ENCODE peak calls at places on chromosomes 11 and 22, in ten cellular contexts. One of them, this sample, is unnamed.

GRCh38 chr11:134539285-134539684 is 127.2 kb upstream of the B3GAT1 start:
- DNase-seq in natural killer cell: no peak
- DNase-seq in IMR-90: no peak
- DNase-seq in HTR-8/SVneo: no peak
- DNase-seq in OCI-LY7: no peak
- DNase-seq in AG04450: no peak
- DNase-seq in stimulated activated CD4-positive, alpha-beta T cell treated with anti-CD3 and anti-CD28 coated beads, Interleukin-1b, Interleukin-23, amount 100 ng/mL, for 24 hours: no peak
- DNase-seq in activated gamma-delta T cell treated with Interleukin-2 at 50 U/mL for 16 hours: no peak
- DNase-seq in dermis microvascular lymphatic vessel endothelial cell: no peak
- DNase-seq in cardiac fibroblast: no peak
- DNase-seq in this sample: no peak

GRCh38 chr11:2221591-2221990 is 48.8 kb downstream of the ASCL2 start:
- DNase-seq in natural killer cell: no peak
- DNase-seq in IMR-90: no peak
- DNase-seq in HTR-8/SVneo: no peak
- DNase-seq in OCI-LY7: no peak
- DNase-seq in AG04450: no peak
- DNase-seq in stimulated activated CD4-positive, alpha-beta T cell treated with anti-CD3 and anti-CD28 coated beads, Interleukin-1b, Interleukin-23, amount 100 ng/mL, for 24 hours: no peak
- DNase-seq in activated gamma-delta T cell treated with Interleukin-2 at 50 U/mL for 16 hours: no peak
- DNase-seq in dermis microvascular lymphatic vessel endothelial cell: no peak
- DNase-seq in cardiac fibroblast: no peak
- DNase-seq in this sample: no peak

GRCh38 chr11:68309621-68310185 is 2.7 kb upstream of the LRP5 start:
- DNase-seq in natural killer cell: no peak
- DNase-seq in IMR-90: peak; percentile 9
- DNase-seq in HTR-8/SVneo: no peak
- DNase-seq in OCI-LY7: no peak
- DNase-seq in AG04450: no peak
- DNase-seq in stimulated activated CD4-positive, alpha-beta T cell treated with anti-CD3 and anti-CD28 coated beads, Interleukin-1b, Interleukin-23, amount 100 ng/mL, for 24 hours: no peak
- DNase-seq in activated gamma-delta T cell treated with Interleukin-2 at 50 U/mL for 16 hours: no peak
- DNase-seq in dermis microvascular lymphatic vessel endothelial cell: no peak
- DNase-seq in cardiac fibroblast: no peak
- DNase-seq in this sample: no peak

GRCh38 chr11:59918494-59918893 is 19.7 kb upstream of the OOSP1 start:
- DNase-seq in natural killer cell: no peak
- DNase-seq in IMR-90: no peak
- DNase-seq in HTR-8/SVneo: no peak
- DNase-seq in OCI-LY7: no peak
- DNase-seq in AG04450: no peak
- DNase-seq in stimulated activated CD4-positive, alpha-beta T cell treated with anti-CD3 and anti-CD28 coated beads, Interleukin-1b, Interleukin-23, amount 100 ng/mL, for 24 hours: no peak
- DNase-seq in activated gamma-delta T cell treated with Interleukin-2 at 50 U/mL for 16 hours: no peak
- DNase-seq in dermis microvascular lymphatic vessel endothelial cell: no peak
- DNase-seq in cardiac fibroblast: peak; percentile 61
- DNase-seq in this sample: no peak

GRCh38 chr11:79200398-79201070 is 240.3 kb downstream of the TENM4 start:
- DNase-seq in natural killer cell: no peak
- DNase-seq in IMR-90: no peak
- DNase-seq in HTR-8/SVneo: no peak
- DNase-seq in OCI-LY7: no peak
- DNase-seq in AG04450: no peak
- DNase-seq in stimulated activated CD4-positive, alpha-beta T cell treated with anti-CD3 and anti-CD28 coated beads, Interleukin-1b, Interleukin-23, amount 100 ng/mL, for 24 hours: no peak
- DNase-seq in activated gamma-delta T cell treated with Interleukin-2 at 50 U/mL for 16 hours: no peak
- DNase-seq in dermis microvascular lymphatic vessel endothelial cell: no peak
- DNase-seq in cardiac fibroblast: no peak
- DNase-seq in this sample: no peak

GRCh38 chr11:26134053-26134452 is 197.9 kb upstream of the ANO3 start:
- DNase-seq in natural killer cell: no peak
- DNase-seq in IMR-90: no peak
- DNase-seq in HTR-8/SVneo: no peak
- DNase-seq in OCI-LY7: peak; percentile 27
- DNase-seq in AG04450: no peak
- DNase-seq in stimulated activated CD4-positive, alpha-beta T cell treated with anti-CD3 and anti-CD28 coated beads, Interleukin-1b, Interleukin-23, amount 100 ng/mL, for 24 hours: no peak
- DNase-seq in activated gamma-delta T cell treated with Interleukin-2 at 50 U/mL for 16 hours: no peak
- DNase-seq in dermis microvascular lymphatic vessel endothelial cell: no peak
- DNase-seq in cardiac fibroblast: no peak
- DNase-seq in this sample: no peak

GRCh38 chr11:65590240-65590738 is 5.3 kb downstream of the KCNK7 start:
- DNase-seq in natural killer cell: no peak
- DNase-seq in IMR-90: peak; percentile 62
- DNase-seq in HTR-8/SVneo: no peak
- DNase-seq in OCI-LY7: no peak
- DNase-seq in AG04450: peak; percentile 57
- DNase-seq in stimulated activated CD4-positive, alpha-beta T cell treated with anti-CD3 and anti-CD28 coated beads, Interleukin-1b, Interleukin-23, amount 100 ng/mL, for 24 hours: no peak
- DNase-seq in activated gamma-delta T cell treated with Interleukin-2 at 50 U/mL for 16 hours: no peak
- DNase-seq in dermis microvascular lymphatic vessel endothelial cell: no peak
- DNase-seq in cardiac fibroblast: peak; percentile 31
- DNase-seq in this sample: no peak

GRCh38 chr11:18457435-18457834 is 1.8 kb downstream of the LDHAL6A start:
- DNase-seq in natural killer cell: no peak
- DNase-seq in IMR-90: no peak
- DNase-seq in HTR-8/SVneo: peak; percentile 7
- DNase-seq in OCI-LY7: no peak
- DNase-seq in AG04450: no peak
- DNase-seq in stimulated activated CD4-positive, alpha-beta T cell treated with anti-CD3 and anti-CD28 coated beads, Interleukin-1b, Interleukin-23, amount 100 ng/mL, for 24 hours: no peak
- DNase-seq in activated gamma-delta T cell treated with Interleukin-2 at 50 U/mL for 16 hours: no peak
- DNase-seq in dermis microvascular lymphatic vessel endothelial cell: peak; percentile 92
- DNase-seq in cardiac fibroblast: peak; percentile 29
- DNase-seq in this sample: peak; percentile 27

GRCh38 chr11:45343988-45344387 is 57.8 kb upstream of the SYT13 start:
- DNase-seq in natural killer cell: no peak
- DNase-seq in IMR-90: no peak
- DNase-seq in HTR-8/SVneo: no peak
- DNase-seq in OCI-LY7: no peak
- DNase-seq in AG04450: no peak
- DNase-seq in stimulated activated CD4-positive, alpha-beta T cell treated with anti-CD3 and anti-CD28 coated beads, Interleukin-1b, Interleukin-23, amount 100 ng/mL, for 24 hours: no peak
- DNase-seq in activated gamma-delta T cell treated with Interleukin-2 at 50 U/mL for 16 hours: no peak
- DNase-seq in dermis microvascular lymphatic vessel endothelial cell: no peak
- DNase-seq in cardiac fibroblast: no peak
- DNase-seq in this sample: no peak

GRCh38 chr11:116134450-116134849 is 630.2 kb upstream of the CADM1 start:
- DNase-seq in natural killer cell: no peak
- DNase-seq in IMR-90: no peak
- DNase-seq in HTR-8/SVneo: no peak
- DNase-seq in OCI-LY7: no peak
- DNase-seq in AG04450: no peak
- DNase-seq in stimulated activated CD4-positive, alpha-beta T cell treated with anti-CD3 and anti-CD28 coated beads, Interleukin-1b, Interleukin-23, amount 100 ng/mL, for 24 hours: no peak
- DNase-seq in activated gamma-delta T cell treated with Interleukin-2 at 50 U/mL for 16 hours: no peak
- DNase-seq in dermis microvascular lymphatic vessel endothelial cell: no peak
- DNase-seq in cardiac fibroblast: no peak
- DNase-seq in this sample: no peak

GRCh38 chr11:76768091-76769047 is 14.8 kb upstream of the TSKU start:
- DNase-seq in natural killer cell: no peak
- DNase-seq in IMR-90: no peak
- DNase-seq in HTR-8/SVneo: no peak
- DNase-seq in OCI-LY7: no peak
- DNase-seq in AG04450: no peak
- DNase-seq in stimulated activated CD4-positive, alpha-beta T cell treated with anti-CD3 and anti-CD28 coated beads, Interleukin-1b, Interleukin-23, amount 100 ng/mL, for 24 hours: no peak
- DNase-seq in activated gamma-delta T cell treated with Interleukin-2 at 50 U/mL for 16 hours: no peak
- DNase-seq in dermis microvascular lymphatic vessel endothelial cell: peak; percentile 87
- DNase-seq in cardiac fibroblast: no peak
- DNase-seq in this sample: no peak

GRCh38 chr11:131618203-131618602 is 247.8 kb downstream of the NTM start:
- DNase-seq in natural killer cell: no peak
- DNase-seq in IMR-90: no peak
- DNase-seq in HTR-8/SVneo: no peak
- DNase-seq in OCI-LY7: no peak
- DNase-seq in AG04450: no peak
- DNase-seq in stimulated activated CD4-positive, alpha-beta T cell treated with anti-CD3 and anti-CD28 coated beads, Interleukin-1b, Interleukin-23, amount 100 ng/mL, for 24 hours: no peak
- DNase-seq in activated gamma-delta T cell treated with Interleukin-2 at 50 U/mL for 16 hours: no peak
- DNase-seq in dermis microvascular lymphatic vessel endothelial cell: no peak
- DNase-seq in cardiac fibroblast: peak; percentile 13
- DNase-seq in this sample: no peak

GRCh38 chr11:17846852-17847453 is 112.4 kb downstream of the KCNC1 start:
- DNase-seq in natural killer cell: no peak
- DNase-seq in IMR-90: peak; percentile 73
- DNase-seq in HTR-8/SVneo: no peak
- DNase-seq in OCI-LY7: peak; percentile 8
- DNase-seq in AG04450: no peak
- DNase-seq in stimulated activated CD4-positive, alpha-beta T cell treated with anti-CD3 and anti-CD28 coated beads, Interleukin-1b, Interleukin-23, amount 100 ng/mL, for 24 hours: no peak
- DNase-seq in activated gamma-delta T cell treated with Interleukin-2 at 50 U/mL for 16 hours: no peak
- DNase-seq in dermis microvascular lymphatic vessel endothelial cell: peak; percentile 7
- DNase-seq in cardiac fibroblast: peak; percentile 18
- DNase-seq in this sample: peak; percentile 2

GRCh38 chr11:116244889-116245288 is 527.9 kb downstream of the BUD13 start:
- DNase-seq in natural killer cell: no peak
- DNase-seq in IMR-90: no peak
- DNase-seq in HTR-8/SVneo: no peak
- DNase-seq in OCI-LY7: no peak
- DNase-seq in AG04450: no peak
- DNase-seq in stimulated activated CD4-positive, alpha-beta T cell treated with anti-CD3 and anti-CD28 coated beads, Interleukin-1b, Interleukin-23, amount 100 ng/mL, for 24 hours: no peak
- DNase-seq in activated gamma-delta T cell treated with Interleukin-2 at 50 U/mL for 16 hours: no peak
- DNase-seq in dermis microvascular lymphatic vessel endothelial cell: no peak
- DNase-seq in cardiac fibroblast: no peak
- DNase-seq in this sample: no peak

GRCh38 chr11:33410086-33410765 is 153.0 kb downstream of the HIPK3 start:
- DNase-seq in natural killer cell: no peak
- DNase-seq in IMR-90: no peak
- DNase-seq in HTR-8/SVneo: no peak
- DNase-seq in OCI-LY7: no peak
- DNase-seq in AG04450: no peak
- DNase-seq in stimulated activated CD4-positive, alpha-beta T cell treated with anti-CD3 and anti-CD28 coated beads, Interleukin-1b, Interleukin-23, amount 100 ng/mL, for 24 hours: no peak
- DNase-seq in activated gamma-delta T cell treated with Interleukin-2 at 50 U/mL for 16 hours: no peak
- DNase-seq in dermis microvascular lymphatic vessel endothelial cell: no peak
- DNase-seq in cardiac fibroblast: no peak
- DNase-seq in this sample: no peak

GRCh38 chr11:85627332-85627997 is at the start of gene DLG2:
- DNase-seq in natural killer cell: peak; percentile 16
- DNase-seq in IMR-90: peak; percentile 44
- DNase-seq in HTR-8/SVneo: peak; percentile 28
- DNase-seq in OCI-LY7: peak; percentile 19
- DNase-seq in AG04450: no peak
- DNase-seq in stimulated activated CD4-positive, alpha-beta T cell treated with anti-CD3 and anti-CD28 coated beads, Interleukin-1b, Interleukin-23, amount 100 ng/mL, for 24 hours: no peak
- DNase-seq in activated gamma-delta T cell treated with Interleukin-2 at 50 U/mL for 16 hours: peak; percentile 5
- DNase-seq in dermis microvascular lymphatic vessel endothelial cell: peak; percentile 14
- DNase-seq in cardiac fibroblast: peak; percentile 54
- DNase-seq in this sample: peak; percentile 19

GRCh38 chr22:28019360-28019759 is 100.3 kb upstream of the PITPNB start:
- DNase-seq in natural killer cell: no peak
- DNase-seq in IMR-90: no peak
- DNase-seq in HTR-8/SVneo: no peak
- DNase-seq in OCI-LY7: no peak
- DNase-seq in AG04450: no peak
- DNase-seq in stimulated activated CD4-positive, alpha-beta T cell treated with anti-CD3 and anti-CD28 coated beads, Interleukin-1b, Interleukin-23, amount 100 ng/mL, for 24 hours: no peak
- DNase-seq in activated gamma-delta T cell treated with Interleukin-2 at 50 U/mL for 16 hours: no peak
- DNase-seq in dermis microvascular lymphatic vessel endothelial cell: no peak
- DNase-seq in cardiac fibroblast: peak; percentile 3
- DNase-seq in this sample: peak; percentile 67

GRCh38 chr11:65524010-65524746 is 705 bp upstream of the SCYL1 start:
- DNase-seq in natural killer cell: no peak
- DNase-seq in IMR-90: no peak
- DNase-seq in HTR-8/SVneo: no peak
- DNase-seq in OCI-LY7: no peak
- DNase-seq in AG04450: no peak
- DNase-seq in stimulated activated CD4-positive, alpha-beta T cell treated with anti-CD3 and anti-CD28 coated beads, Interleukin-1b, Interleukin-23, amount 100 ng/mL, for 24 hours: no peak
- DNase-seq in activated gamma-delta T cell treated with Interleukin-2 at 50 U/mL for 16 hours: no peak
- DNase-seq in dermis microvascular lymphatic vessel endothelial cell: no peak
- DNase-seq in cardiac fibroblast: no peak
- DNase-seq in this sample: peak; percentile 42

GRCh38 chr11:48022445-48022844 is 42.1 kb downstream of the PTPRJ start:
- DNase-seq in natural killer cell: no peak
- DNase-seq in IMR-90: no peak
- DNase-seq in HTR-8/SVneo: no peak
- DNase-seq in OCI-LY7: peak; percentile 88
- DNase-seq in AG04450: no peak
- DNase-seq in stimulated activated CD4-positive, alpha-beta T cell treated with anti-CD3 and anti-CD28 coated beads, Interleukin-1b, Interleukin-23, amount 100 ng/mL, for 24 hours: no peak
- DNase-seq in activated gamma-delta T cell treated with Interleukin-2 at 50 U/mL for 16 hours: no peak
- DNase-seq in dermis microvascular lymphatic vessel endothelial cell: no peak
- DNase-seq in cardiac fibroblast: no peak
- DNase-seq in this sample: no peak

GRCh38 chr11:26993965-26994446 is at the start of gene FIBIN:
- DNase-seq in natural killer cell: no peak
- DNase-seq in IMR-90: peak; percentile 70
- DNase-seq in HTR-8/SVneo: no peak
- DNase-seq in OCI-LY7: no peak
- DNase-seq in AG04450: no peak
- DNase-seq in stimulated activated CD4-positive, alpha-beta T cell treated with anti-CD3 and anti-CD28 coated beads, Interleukin-1b, Interleukin-23, amount 100 ng/mL, for 24 hours: no peak
- DNase-seq in activated gamma-delta T cell treated with Interleukin-2 at 50 U/mL for 16 hours: no peak
- DNase-seq in dermis microvascular lymphatic vessel endothelial cell: no peak
- DNase-seq in cardiac fibroblast: peak; percentile 75
- DNase-seq in this sample: no peak

GRCh38 chr11:127843483-127844396 is 743.6 kb downstream of the ETS1 start:
- DNase-seq in natural killer cell: peak; percentile 19
- DNase-seq in IMR-90: peak; percentile 55
- DNase-seq in HTR-8/SVneo: peak; percentile 10
- DNase-seq in OCI-LY7: peak; percentile 60
- DNase-seq in AG04450: peak; percentile 29
- DNase-seq in stimulated activated CD4-positive, alpha-beta T cell treated with anti-CD3 and anti-CD28 coated beads, Interleukin-1b, Interleukin-23, amount 100 ng/mL, for 24 hours: peak; percentile 54
- DNase-seq in activated gamma-delta T cell treated with Interleukin-2 at 50 U/mL for 16 hours: peak; percentile 41
- DNase-seq in dermis microvascular lymphatic vessel endothelial cell: peak; percentile 57
- DNase-seq in cardiac fibroblast: peak; percentile 85
- DNase-seq in this sample: peak; percentile 3

GRCh38 chr11:131815631-131816030 is 445.2 kb downstream of the NTM start:
- DNase-seq in natural killer cell: no peak
- DNase-seq in IMR-90: no peak
- DNase-seq in HTR-8/SVneo: no peak
- DNase-seq in OCI-LY7: no peak
- DNase-seq in AG04450: no peak
- DNase-seq in stimulated activated CD4-positive, alpha-beta T cell treated with anti-CD3 and anti-CD28 coated beads, Interleukin-1b, Interleukin-23, amount 100 ng/mL, for 24 hours: no peak
- DNase-seq in activated gamma-delta T cell treated with Interleukin-2 at 50 U/mL for 16 hours: no peak
- DNase-seq in dermis microvascular lymphatic vessel endothelial cell: no peak
- DNase-seq in cardiac fibroblast: no peak
- DNase-seq in this sample: no peak

GRCh38 chr22:34403667-34404066 is 483.4 kb upstream of the LARGE1 start:
- DNase-seq in natural killer cell: no peak
- DNase-seq in IMR-90: no peak
- DNase-seq in HTR-8/SVneo: no peak
- DNase-seq in OCI-LY7: no peak
- DNase-seq in AG04450: no peak
- DNase-seq in stimulated activated CD4-positive, alpha-beta T cell treated with anti-CD3 and anti-CD28 coated beads, Interleukin-1b, Interleukin-23, amount 100 ng/mL, for 24 hours: no peak
- DNase-seq in activated gamma-delta T cell treated with Interleukin-2 at 50 U/mL for 16 hours: no peak
- DNase-seq in dermis microvascular lymphatic vessel endothelial cell: no peak
- DNase-seq in cardiac fibroblast: no peak
- DNase-seq in this sample: no peak

GRCh38 chr11:36507824-36508489 is 2.1 kb downstream of the TRAF6 start:
- DNase-seq in natural killer cell: no peak
- DNase-seq in IMR-90: no peak
- DNase-seq in HTR-8/SVneo: no peak
- DNase-seq in OCI-LY7: no peak
- DNase-seq in AG04450: no peak
- DNase-seq in stimulated activated CD4-positive, alpha-beta T cell treated with anti-CD3 and anti-CD28 coated beads, Interleukin-1b, Interleukin-23, amount 100 ng/mL, for 24 hours: no peak
- DNase-seq in activated gamma-delta T cell treated with Interleukin-2 at 50 U/mL for 16 hours: no peak
- DNase-seq in dermis microvascular lymphatic vessel endothelial cell: no peak
- DNase-seq in cardiac fibroblast: no peak
- DNase-seq in this sample: peak; percentile 10

GRCh38 chr11:62948765-62949320 is 27.7 kb upstream of the CHRM1 start:
- DNase-seq in natural killer cell: no peak
- DNase-seq in IMR-90: no peak
- DNase-seq in HTR-8/SVneo: no peak
- DNase-seq in OCI-LY7: no peak
- DNase-seq in AG04450: no peak
- DNase-seq in stimulated activated CD4-positive, alpha-beta T cell treated with anti-CD3 and anti-CD28 coated beads, Interleukin-1b, Interleukin-23, amount 100 ng/mL, for 24 hours: no peak
- DNase-seq in activated gamma-delta T cell treated with Interleukin-2 at 50 U/mL for 16 hours: no peak
- DNase-seq in dermis microvascular lymphatic vessel endothelial cell: no peak
- DNase-seq in cardiac fibroblast: no peak
- DNase-seq in this sample: no peak

GRCh38 chr11:36360833-36361232 is 64.7 kb downstream of the PRR5L start:
- DNase-seq in natural killer cell: no peak
- DNase-seq in IMR-90: no peak
- DNase-seq in HTR-8/SVneo: no peak
- DNase-seq in OCI-LY7: peak; percentile 33
- DNase-seq in AG04450: no peak
- DNase-seq in stimulated activated CD4-positive, alpha-beta T cell treated with anti-CD3 and anti-CD28 coated beads, Interleukin-1b, Interleukin-23, amount 100 ng/mL, for 24 hours: no peak
- DNase-seq in activated gamma-delta T cell treated with Interleukin-2 at 50 U/mL for 16 hours: no peak
- DNase-seq in dermis microvascular lymphatic vessel endothelial cell: no peak
- DNase-seq in cardiac fibroblast: peak; percentile 17
- DNase-seq in this sample: no peak

GRCh38 chr11:110076388-110076965 is 16.7 kb upstream of the ZC3H12C start:
- DNase-seq in natural killer cell: no peak
- DNase-seq in IMR-90: no peak
- DNase-seq in HTR-8/SVneo: peak; percentile 70
- DNase-seq in OCI-LY7: no peak
- DNase-seq in AG04450: no peak
- DNase-seq in stimulated activated CD4-positive, alpha-beta T cell treated with anti-CD3 and anti-CD28 coated beads, Interleukin-1b, Interleukin-23, amount 100 ng/mL, for 24 hours: no peak
- DNase-seq in activated gamma-delta T cell treated with Interleukin-2 at 50 U/mL for 16 hours: no peak
- DNase-seq in dermis microvascular lymphatic vessel endothelial cell: no peak
- DNase-seq in cardiac fibroblast: peak; percentile 45
- DNase-seq in this sample: peak; percentile 79

GRCh38 chr22:30294830-30295229 is 5.5 kb upstream of the CASTOR1 start:
- DNase-seq in natural killer cell: no peak
- DNase-seq in IMR-90: no peak
- DNase-seq in HTR-8/SVneo: no peak
- DNase-seq in OCI-LY7: no peak
- DNase-seq in AG04450: no peak
- DNase-seq in stimulated activated CD4-positive, alpha-beta T cell treated with anti-CD3 and anti-CD28 coated beads, Interleukin-1b, Interleukin-23, amount 100 ng/mL, for 24 hours: no peak
- DNase-seq in activated gamma-delta T cell treated with Interleukin-2 at 50 U/mL for 16 hours: no peak
- DNase-seq in dermis microvascular lymphatic vessel endothelial cell: no peak
- DNase-seq in cardiac fibroblast: no peak
- DNase-seq in this sample: no peak

This sample was measured in Caki2.